ENCODE peak calls at places on chromosomes 12 and 14, in five cellular contexts. H is CD8-positive, alpha-beta memory T cell; D is ovary; J is GM12878; P is esophagus squamous epithelium. N is an unnamed sample.

GRCh38 chr12:92593734-92594402 is 108.9 kb upstream of the PLEKHG7 start:
- DNase-seq in H (peak; percentile 92), D (no peak), J (peak; percentile 96), P (no peak), N (no peak)

GRCh38 chr12:2358986-2359658 is 306.3 kb downstream of the CACNA1C start:
- DNase-seq in H (no peak), D (no peak), J (no peak), P (no peak), N (no peak)

GRCh38 chr14:95314609-95315008 is 5.1 kb downstream of the CLMN start:
- DNase-seq in H (no peak), D (no peak), J (peak; percentile 45), P (no peak), N (no peak)

GRCh38 chr14:54347044-54347443 is 49.8 kb upstream of the CDKN3 start:
- DNase-seq in H (no peak), D (no peak), J (no peak), P (no peak), N (no peak)

GRCh38 chr14:54299393-54300363 is 97.1 kb upstream of the CDKN3 start:
- DNase-seq in H (no peak), D (no peak), J (no peak), P (no peak), N (no peak)

GRCh38 chr14:52044791-52045522 is 23.9 kb downstream of the NID2 start:
- DNase-seq in H (no peak), D (no peak), J (no peak), P (no peak), N (no peak)

GRCh38 chr12:108565976-108566375 is 3.6 kb downstream of the ISCU start:
- DNase-seq in H (peak; percentile 72), D (peak; percentile 42), J (peak; percentile 87), P (no peak), N (peak; percentile 95)

GRCh38 chr14:58272589-58273372 is 25.6 kb upstream of the ARID4A start:
- DNase-seq in H (no peak), D (no peak), J (no peak), P (no peak), N (peak; percentile 48)

GRCh38 chr12:57830393-57830792 is 11.9 kb upstream of the AVIL start:
- DNase-seq in H (no peak), D (no peak), J (no peak), P (no peak), N (no peak)
- H3K27ac ChIP-seq in H (no peak overlapping the region), D (no peak overlapping the region), J (no peak overlapping the region), P (no peak overlapping the region), N (no peak overlapping the region)

GRCh38 chr12:62631531-62632520 is 165.2 kb downstream of the MON2 start:
- DNase-seq in H (no peak), D (peak; percentile 62), J (no peak), P (no peak), N (peak; percentile 29)
- H3K27ac ChIP-seq in H (no peak overlapping the region), D (peak overlapping the region; percentile 55), J (no peak overlapping the region), P (peak overlapping the region; percentile 72), N (peak overlapping the region; percentile 53)

DNA sequence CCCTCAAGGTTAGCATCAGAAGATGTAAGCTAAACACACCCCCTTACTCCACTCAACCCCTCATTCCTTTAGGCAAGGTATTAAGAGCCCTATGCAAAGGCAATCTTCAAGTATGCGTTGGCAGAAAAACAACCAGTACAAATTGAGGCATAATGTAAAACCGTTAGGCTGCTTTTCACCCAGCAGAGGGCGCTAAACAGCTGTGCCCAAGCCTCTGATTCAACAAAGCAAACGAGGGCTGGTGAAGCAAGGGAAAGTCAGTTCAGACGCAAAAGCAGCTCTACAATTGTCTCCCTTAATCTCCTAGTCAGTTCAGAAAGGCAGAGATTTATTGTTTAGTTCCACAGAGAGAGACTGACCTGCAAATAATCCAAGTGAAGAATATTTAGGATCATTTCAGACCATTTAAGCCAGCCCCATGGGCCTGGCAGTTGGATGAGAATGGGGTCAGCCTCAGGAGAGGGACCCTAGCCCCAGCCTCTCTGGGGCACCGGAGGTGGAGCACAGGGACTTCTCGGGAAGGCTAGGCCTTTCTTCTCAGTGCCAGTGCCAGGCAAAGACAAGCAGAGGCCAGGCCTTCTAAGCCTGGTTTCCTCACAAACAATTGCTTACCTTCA is 23.5 kb downstream of the DCAF5 start:
- DNase-seq in H (peak; percentile 81), D (peak; percentile 76), J (no peak), P (no peak), N (peak; percentile 63)
- H3K27ac ChIP-seq in H (no peak overlapping the region), D (no peak overlapping the region), J (no peak overlapping the region), P (peak overlapping the region; percentile 69), N (no peak overlapping the region)

DNA sequence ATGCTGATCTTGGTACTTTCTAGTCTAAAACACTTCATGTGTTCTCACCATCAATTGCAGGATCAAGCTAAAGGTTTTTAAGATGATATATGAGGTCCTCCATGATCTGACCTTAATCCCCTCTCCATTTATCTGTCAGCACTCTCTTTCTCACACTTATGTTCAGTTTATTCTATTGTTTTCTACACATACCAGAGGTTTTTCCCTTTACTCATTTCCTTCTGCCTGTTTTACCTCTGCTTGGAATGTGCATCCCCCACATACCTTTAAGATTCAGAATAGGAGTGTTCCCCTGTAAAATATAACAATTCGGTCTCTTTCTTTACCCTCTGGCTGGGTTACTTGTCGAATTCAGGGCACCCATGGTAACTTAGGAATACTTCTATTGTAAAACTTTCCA is 219.1 kb upstream of the PKP2 start:
- DNase-seq in H (no peak), D (no peak), J (no peak), P (no peak), N (no peak)
- H3K27ac ChIP-seq in H (no peak overlapping the region), D (no peak overlapping the region), J (no peak overlapping the region), P (no peak overlapping the region), N (no peak overlapping the region)

DNA sequence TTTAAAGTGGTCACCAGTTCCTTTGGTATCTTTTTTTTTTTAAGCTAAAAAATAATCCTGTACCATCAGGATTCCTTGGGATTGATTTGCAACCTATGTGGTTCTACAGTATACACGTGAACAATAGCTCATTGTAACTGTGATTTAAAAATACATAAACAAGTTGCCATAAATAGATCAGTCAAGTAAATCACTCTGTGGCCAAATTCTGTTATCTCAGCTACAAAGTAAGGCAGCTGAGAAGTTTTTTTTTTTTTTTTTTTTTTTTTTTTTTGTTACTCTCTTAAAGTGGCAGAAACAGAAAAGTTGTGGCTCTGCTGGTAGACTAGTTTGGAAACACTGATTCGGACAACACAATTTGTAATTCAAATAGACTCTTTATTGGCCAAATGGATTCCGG is 104.5 kb downstream of the PRICKLE1 start:
- DNase-seq in H (no peak), D (no peak), J (no peak), P (no peak), N (no peak)
- H3K27ac ChIP-seq in H (no peak overlapping the region), D (no peak overlapping the region), J (no peak overlapping the region), P (no peak overlapping the region), N (peak overlapping the region; percentile 7)

DNA sequence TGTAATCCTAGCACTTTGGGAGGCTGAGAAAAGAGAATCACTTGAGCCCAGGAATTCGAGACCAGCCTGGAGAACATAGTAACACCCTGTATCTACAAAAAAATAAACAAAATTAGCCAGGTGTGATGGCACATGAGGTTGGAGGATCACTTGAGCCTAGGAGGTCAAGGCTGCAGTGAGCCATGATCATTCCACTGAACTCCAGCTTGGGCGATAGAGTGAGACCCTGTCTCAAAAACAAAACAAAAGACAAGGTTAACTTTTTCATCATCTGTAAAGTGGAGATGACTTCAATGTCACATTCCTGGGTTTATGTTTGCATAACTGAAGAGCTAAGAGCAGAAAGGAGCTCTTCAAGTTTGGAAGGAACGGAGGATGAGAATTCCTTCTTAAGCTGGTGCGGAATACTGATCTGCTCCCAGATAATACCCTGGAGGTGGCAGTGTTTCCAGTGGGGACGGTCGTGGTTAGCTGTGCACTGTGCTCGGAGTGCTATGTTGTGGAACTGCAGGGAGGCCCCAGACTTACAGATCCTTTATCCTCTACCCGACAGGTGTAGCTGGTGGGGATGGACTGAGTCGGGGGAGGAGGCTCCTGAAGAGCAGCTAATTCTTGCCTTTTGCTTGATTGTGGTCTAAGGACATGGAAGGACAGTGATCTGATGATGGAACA is 22.5 kb upstream of the BICD1 start:
- DNase-seq in H (no peak), D (no peak), J (no peak), P (no peak), N (no peak)
- H3K27ac ChIP-seq in H (no peak overlapping the region), D (no peak overlapping the region), J (no peak overlapping the region), P (no peak overlapping the region), N (no peak overlapping the region)